ENCODE peak calls at places on chromosomes 11 and 22, in four cellular contexts. S, T, Y and W are unnamed samples.

GRCh38 chr11:17608830-17609229 is 61.8 kb downstream of the OTOG start:
- DNase-seq in T (no peak), Y (no peak), S (no peak), W (no peak)

GRCh38 chr22:19902245-19902699 is 39.3 kb upstream of the COMT start:
- DNase-seq in S (no peak), Y (no peak), T (no peak), W (no peak)

GRCh38 chr11:70744396-70745185 is 346.3 kb downstream of the CTTN start:
- DNase-seq in T (no peak), Y (no peak), S (no peak), W (no peak)

GRCh38 chr11:76269247-76269646 is 62.9 kb upstream of the WNT11 start:
- DNase-seq in T (peak), S (no peak), Y (no peak), W (no peak)

GRCh38 chr11:35583126-35583525 is 35.1 kb upstream of the FJX1 start:
- DNase-seq in S (peak), Y (peak), T (peak), W (no peak)

GRCh38 chr11:120181446-120181992 is 29.3 kb upstream of the OAF start:
- DNase-seq in T (no peak), Y (no peak), S (no peak), W (no peak)

GRCh38 chr22:37162221-37163095 is 12.7 kb upstream of the IL2RB start:
- DNase-seq in Y (no peak), T (no peak), S (no peak), W (no peak)

GRCh38 chr11:128405693-128406364 is 181.5 kb downstream of the ETS1 start:
- DNase-seq in S (peak), T (no peak), Y (no peak), W (no peak)

GRCh38 chr11:95521862-95522261 is 267.7 kb downstream of the FAM76B start:
- DNase-seq in T (no peak), Y (no peak), S (no peak), W (no peak)

GRCh38 chr11:9386086-9386485 is 1.6 kb downstream of the IPO7 start:
- DNase-seq in T (no peak), S (no peak), Y (no peak), W (no peak)

GRCh38 chr11:9380773-9381172 is 3.7 kb upstream of the IPO7 start:
- DNase-seq in T (no peak), Y (no peak), S (no peak), W (no peak)

GRCh38 chr11:9385288-9385902 is 943 bp downstream of the IPO7 start:
- DNase-seq in Y (no peak), S (no peak), T (no peak), W (no peak)

GRCh38 chr11:9386901-9387300 is 2.4 kb downstream of the IPO7 start:
- DNase-seq in Y (no peak), T (no peak), S (no peak), W (no peak)

DNA sequence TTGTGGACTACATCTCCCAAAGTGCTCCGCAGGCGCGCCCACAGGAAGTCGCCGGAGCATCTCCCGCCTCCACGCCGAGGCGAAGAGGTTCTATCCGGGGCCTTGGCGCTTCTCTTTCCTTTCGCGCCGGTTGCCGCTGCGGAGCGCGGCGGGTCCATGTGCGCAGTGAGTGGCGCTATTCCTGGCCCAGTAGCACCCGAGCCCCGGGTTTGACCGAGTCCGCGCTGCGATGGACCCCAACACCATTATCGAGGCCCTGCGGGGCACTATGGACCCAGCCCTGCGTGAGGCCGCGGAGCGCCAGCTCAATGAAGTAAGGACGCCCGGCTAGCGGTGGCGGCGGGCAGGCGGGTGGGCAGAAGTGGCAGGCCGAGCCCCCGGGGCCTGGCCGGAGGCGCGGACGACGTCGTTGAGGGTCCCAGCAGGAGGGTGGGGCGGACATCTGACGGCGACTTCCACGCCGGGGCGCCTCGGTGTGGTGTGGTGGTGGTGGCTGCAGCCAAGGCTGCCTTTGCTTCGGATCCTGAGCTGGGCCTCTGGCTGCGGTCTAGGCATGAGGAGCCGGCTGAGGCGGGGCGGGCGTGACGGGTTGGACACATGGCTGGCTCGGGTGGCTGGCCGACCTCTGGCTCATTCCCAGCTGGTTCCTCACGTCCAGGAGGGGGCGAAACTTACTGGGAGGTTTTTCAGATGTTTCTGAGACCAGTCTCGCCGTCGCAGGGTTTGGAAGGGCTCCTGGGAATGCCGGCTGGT is at the start of gene IPO7:
- DNase-seq in Y (peak), T (peak), S (peak), W (peak)
- TF ChIP-seq CTCF in Y (peak), T (peak), S (peak), W (peak)

GRCh38 chr11:118690553-118691304 is 11.3 kb upstream of the TREH start:
- DNase-seq in S (no peak), T (no peak), Y (no peak), W (no peak)
- H3K4me3 ChIP-seq in S (no peak), T (no peak), Y (no peak), W (no peak)

GRCh38 chr11:20671856-20672546 is 2.6 kb downstream of the NELL1 start:
- DNase-seq in T (no peak), Y (no peak), S (peak), W (peak)
- TF ChIP-seq CTCF in T (peak), Y (peak), S (peak), W (peak)

GRCh38 chr11:74311352-74311926 is at the start of gene P4HA3:
- DNase-seq in Y (peak), T (peak), S (peak), W (no peak)
- H3K4me3 ChIP-seq in Y (peak), T (peak), S (peak), W (peak)

GRCh38 chr11:126607374-126607773 is 251.9 kb downstream of the ST3GAL4 start:
- DNase-seq in Y (peak), S (peak), T (peak), W (no peak)
- TF ChIP-seq CTCF in Y (peak), S (peak), T (peak), W (peak)